ENCODE peak calls at places on chromosomes 13 and 19, in four cellular contexts. K is right cardiac atrium, I is heart right ventricle, Q is cardiac muscle cell. Z is an unnamed sample.

GRCh38 chr13:45439781-45440462 is 21.7 kb upstream of the SLC25A30 start:
- DNase-seq in I (no peak), Q (no peak), K (no peak), Z (peak; percentile 9)

GRCh38 chr19:16825312-16826168 is 3.7 kb upstream of the SIN3B start:
- DNase-seq in I (peak; percentile 70), K (peak; percentile 82), Q (peak; percentile 86), Z (no peak)

GRCh38 chr13:96994030-96994848 is at the start of gene OXGR1:
- DNase-seq in I (no peak), K (peak; percentile 65), Q (no peak), Z (peak; percentile 54)

GRCh38 chr13:113429608-113429985 is 23.7 kb downstream of the ADPRHL1 start:
- DNase-seq in K (peak; percentile 41), Q (no peak), I (no peak), Z (no peak)

GRCh38 chr13:28819748-28820098 is 416 bp upstream of the MTUS2 start:
- DNase-seq in I (peak; percentile 44), K (peak; percentile 82), Q (peak; percentile 54), Z (peak; percentile 75)

GRCh38 chr13:113528798-113529180 is 38.3 kb upstream of the DCUN1D2 start:
- DNase-seq in K (peak; percentile 2), Q (no peak), I (no peak), Z (no peak)

GRCh38 chr19:58034476-58034790 is 608 bp downstream of the ZSCAN1 start:
- DNase-seq in I (no peak), K (no peak), Q (no peak), Z (no peak)

GRCh38 chr13:59343993-59344780 is 819.5 kb downstream of the DIAPH3 start:
- DNase-seq in K (no peak), I (no peak), Q (no peak), Z (no peak)

GRCh38 chr19:38213911-38214625 is 10.0 kb downstream of the DPF1 start:
- DNase-seq in Q (peak; percentile 29), K (no peak), I (no peak), Z (no peak)

GRCh38 chr19:30795727-30796126 is 423.5 kb downstream of the ZNF536 start:
- DNase-seq in I (no peak), Q (no peak), K (no peak), Z (no peak)

GRCh38 chr19:15945301-15945700 is 3.5 kb upstream of the OR10H4 start:
- DNase-seq in Q (no peak), K (no peak), I (no peak), Z (no peak)

GRCh38 chr13:107866666-107867623 is 348.4 kb downstream of the LIG4 start:
- DNase-seq in I (no peak), K (no peak), Q (peak; percentile 58), Z (no peak)

GRCh38 chr19:33249740-33250366 is 24.2 kb upstream of the SLC7A10 start:
- DNase-seq in Q (no peak), I (no peak), K (no peak), Z (no peak)

GRCh38 chr13:47546265-47546962 is 454.7 kb downstream of the SUCLA2 start:
- DNase-seq in I (peak; percentile 23), Q (no peak), K (no peak), Z (no peak)

GRCh38 chr19:52922841-52923781 is at the start of gene ZNF888:
- DNase-seq in I (peak; percentile 80), Q (peak; percentile 89), K (peak; percentile 95), Z (peak; percentile 80)

GRCh38 chr19:35609881-35610353 is 2.6 kb upstream of the HAUS5 start:
- DNase-seq in I (no peak), Q (no peak), K (no peak), Z (no peak)

GRCh38 chr19:48715681-48716171 is 3.8 kb downstream of the MAMSTR start:
- DNase-seq in I (no peak), K (peak; percentile 69), Q (no peak), Z (no peak)

GRCh38 chr13:29702912-29703351 is 107.4 kb upstream of the SLC7A1 start:
- DNase-seq in K (peak; percentile 64), I (peak; percentile 39), Q (peak; percentile 93), Z (no peak)

GRCh38 chr13:43307221-43307920 is 284.0 kb downstream of the DNAJC15 start:
- DNase-seq in K (no peak), I (no peak), Q (no peak), Z (no peak)

GRCh38 chr13:97238883-97239282 is 16.8 kb downstream of the MBNL2 start:
- DNase-seq in Q (no peak), I (no peak), K (no peak), Z (no peak)

GRCh38 chr13:111407381-111408131 is 87.1 kb downstream of the TEX29 start:
- DNase-seq in K (no peak), Q (no peak), I (no peak), Z (peak; percentile 32)

GRCh38 chr13:103291693-103292572 is 225.7 kb upstream of the SLC10A2 start:
- DNase-seq in Q (no peak), I (no peak), K (no peak), Z (no peak)

GRCh38 chr13:27654816-27655215 is 33.1 kb downstream of the POLR1D start:
- DNase-seq in I (no peak), K (no peak), Q (no peak), Z (no peak)

GRCh38 chr19:30557212-30557611 is 185.0 kb downstream of the ZNF536 start:
- DNase-seq in I (no peak), Q (no peak), K (no peak), Z (no peak)

GRCh38 chr13:99982021-99982740 is 597 bp downstream of the ZIC2 start:
- DNase-seq in I (no peak), K (peak; percentile 59), Q (no peak), Z (no peak)

GRCh38 chr13:87661471-87661870 is 9.7 kb upstream of the SLITRK5 start:
- DNase-seq in K (no peak), Q (no peak), I (no peak), Z (no peak)

GRCh38 chr19:3133793-3134116 is 2.1 kb upstream of the GNA15 start:
- DNase-seq in K (no peak), Q (no peak), I (no peak), Z (no peak)

GRCh38 chr19:58300620-58301019 is 4.6 kb upstream of the ERVK3-1 start:
- DNase-seq in Q (no peak), K (no peak), I (no peak), Z (no peak)

GRCh38 chr19:43738780-43739211 is 16.0 kb downstream of the SMG9 start:
- DNase-seq in K (no peak), Q (no peak), I (no peak), Z (no peak)

GRCh38 chr13:75635621-75636338 is at the start of gene LMO7:
- DNase-seq in I (peak; percentile 37), Q (peak; percentile 66), K (peak; percentile 81), Z (peak; percentile 61)

GRCh38 chr13:52845766-52846566 is 2.5 kb downstream of the PCDH8 start:
- DNase-seq in Q (peak; percentile 32), K (peak; percentile 66), I (no peak), Z (peak; percentile 38)

GRCh38 chr13:112457485-112457884 is 81.3 kb downstream of the SPACA7 start:
- DNase-seq in I (no peak), Q (no peak), K (no peak), Z (peak; percentile 35)

GRCh38 chr13:41310963-41311606 is at the start of gene NAA16:
- DNase-seq in I (peak; percentile 94), Q (peak; percentile 93), K (peak; percentile 97), Z (peak; percentile 92)

GRCh38 chr13:77345150-77345780 is 18.4 kb upstream of the MYCBP2 start:
- DNase-seq in Q (no peak), K (no peak), I (no peak), Z (no peak)

GRCh38 chr13:39251340-39251739 is 213.1 kb downstream of the NHLRC3 start:
- DNase-seq in K (no peak), I (no peak), Q (no peak), Z (no peak)

GRCh38 chr13:39249971-39250370 is 211.7 kb downstream of the NHLRC3 start:
- DNase-seq in K (no peak), Q (no peak), I (no peak), Z (no peak)

GRCh38 chr13:39253774-39254173 is 215.5 kb downstream of the NHLRC3 start:
- DNase-seq in Q (peak; percentile 46), I (no peak), K (no peak), Z (no peak)

GRCh38 chr13:39254606-39255005 is 216.3 kb downstream of the NHLRC3 start:
- DNase-seq in I (no peak), Q (no peak), K (no peak), Z (no peak)

GRCh38 chr13:39250440-39250839 is 212.2 kb downstream of the NHLRC3 start:
- DNase-seq in K (no peak), Q (no peak), I (no peak), Z (no peak)
- H3K4me3 ChIP-seq in K (no peak overlapping the region), Q (no peak overlapping the region), I (no peak overlapping the region), Z (no peak overlapping the region)

DNA sequence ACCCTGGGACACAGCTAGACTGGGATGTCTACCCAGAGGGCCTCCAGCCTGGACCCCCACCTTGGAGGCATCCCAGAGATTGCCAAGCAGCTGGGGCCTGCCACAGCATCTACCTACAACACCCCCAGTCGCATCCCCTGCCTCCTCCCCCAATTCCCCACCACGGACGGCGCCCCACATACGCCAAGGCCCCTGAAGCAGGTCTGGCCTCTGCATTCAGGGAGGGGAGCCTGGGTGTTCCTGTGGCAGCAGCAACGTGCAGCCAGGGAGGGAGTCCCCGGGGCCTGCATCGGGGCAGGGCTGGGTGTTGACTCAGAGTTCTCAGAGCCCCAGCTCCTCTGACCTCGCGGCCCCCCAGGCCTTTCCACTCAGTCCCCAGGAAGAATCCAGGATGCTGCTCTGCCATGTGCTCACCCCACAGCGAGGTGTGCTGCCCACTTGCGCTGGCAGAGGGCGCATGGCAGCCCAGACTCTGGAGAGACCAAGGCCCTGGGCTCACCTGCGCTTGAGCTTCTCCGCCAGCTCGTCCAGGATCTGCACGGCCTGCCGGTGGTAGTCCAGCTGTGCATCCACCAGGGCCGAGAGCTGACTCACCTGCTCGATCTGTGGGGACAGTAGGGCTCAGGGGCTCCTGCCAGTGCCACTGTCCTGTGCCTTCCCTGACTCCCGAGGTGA is 19.6 kb downstream of the MPND start:
- DNase-seq in I (no peak), K (no peak), Q (no peak), Z (peak; percentile 51)
- H3K27ac ChIP-seq in I (no peak overlapping the region), K (no peak overlapping the region), Q (peak overlapping the region; percentile 57), Z (no peak overlapping the region)

DNA sequence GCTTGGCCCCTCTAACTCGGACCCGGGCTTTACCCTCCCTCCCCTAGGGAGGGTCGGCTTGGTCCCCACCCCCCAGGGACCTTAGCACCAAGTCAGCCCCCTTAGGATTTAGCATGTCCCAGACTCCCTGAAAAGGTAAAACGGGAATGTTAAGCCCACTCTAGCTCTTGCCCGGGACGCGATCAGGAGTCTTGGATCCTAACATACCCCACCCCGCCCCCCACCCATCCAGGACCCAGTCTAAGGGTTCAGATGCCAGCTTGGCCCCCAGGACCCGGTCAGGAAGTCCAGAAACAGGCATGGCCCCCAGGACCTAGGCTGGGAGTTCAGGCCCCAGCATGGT is 437 bp downstream of the EPOR start:
- DNase-seq in Q (no peak), K (peak; percentile 52), I (no peak), Z (no peak)
- H3K4me3 ChIP-seq in Q (peak overlapping the region; percentile 54), K (peak overlapping the region; percentile 50), I (peak overlapping the region; percentile 41), Z (peak overlapping the region; percentile 47)

GRCh38 chr19:10418281-10419199 is 1.8 kb upstream of the PDE4A start:
- DNase-seq in I (no peak), K (no peak), Q (peak; percentile 28), Z (no peak)

GRCh38 chr19:10417598-10418280 is 2.6 kb upstream of the PDE4A start:
- DNase-seq in K (no peak), Q (no peak), I (no peak), Z (no peak)

GRCh38 chr19:10416083-10416379 is 4.3 kb upstream of the PDE4A start:
- DNase-seq in I (no peak), K (no peak), Q (no peak), Z (no peak)

GRCh38 chr19:10419200-10419645 is 1.1 kb upstream of the PDE4A start:
- DNase-seq in Q (no peak), I (no peak), K (no peak), Z (no peak)

GRCh38 chr19:10416380-10417257 is 3.7 kb upstream of the PDE4A start:
- DNase-seq in K (peak; percentile 91), I (peak; percentile 82), Q (peak; percentile 93), Z (peak; percentile 94)
- H3K27ac ChIP-seq in K (no peak overlapping the region), I (peak overlapping the region; percentile 13), Q (no peak overlapping the region), Z (peak overlapping the region; percentile 72)

Z was measured in right lobe of liver.